ENCODE peak calls at places on chromosome 12, in five cellular contexts. H is tibial nerve, S is GM13977, D is GM10248, I is stomach. O is an unnamed sample.

GRCh38 chr12:26939192-26939832 is 1.0 kb downstream of the FGFR1OP2 start:
- DNase-seq in H (no peak), S (peak; percentile 19), D (peak; percentile 16), I (no peak), O (no peak)

GRCh38 chr12:66014818-66015217 is 115.7 kb downstream of the LLPH start:
- DNase-seq in H (no peak), S (no peak), D (no peak), I (no peak), O (no peak)

GRCh38 chr12:90940872-90941499 is 14.0 kb downstream of the CCER1 start:
- DNase-seq in H (no peak), S (peak; percentile 21), D (peak; percentile 10), I (no peak), O (no peak)

GRCh38 chr12:75812341-75813018 is 219.1 kb downstream of the PHLDA1 start:
- DNase-seq in H (no peak), S (no peak), D (no peak), I (no peak), O (no peak)

GRCh38 chr12:31514912-31515311 is 76.0 kb downstream of the DENND5B start:
- DNase-seq in H (no peak), S (no peak), D (no peak), I (no peak), O (no peak)

GRCh38 chr12:51368640-51369517 is 22.3 kb downstream of the GALNT6 start:
- DNase-seq in H (no peak), S (peak; percentile 97), D (peak; percentile 97), I (peak; percentile 60), O (no peak)

GRCh38 chr12:93836616-93837260 is 159.6 kb downstream of the CRADD start:
- DNase-seq in H (no peak), S (no peak), D (no peak), I (no peak), O (no peak)

GRCh38 chr12:62265511-62265910 is 5.3 kb downstream of the USP15 start:
- DNase-seq in H (no peak), S (no peak), D (no peak), I (no peak), O (no peak)

GRCh38 chr12:56487448-56488040 is 417 bp downstream of the GLS2 start:
- DNase-seq in H (no peak), S (peak; percentile 37), D (peak; percentile 36), I (peak; percentile 52), O (peak; percentile 89)

GRCh38 chr12:49535921-49536525 is 2.8 kb upstream of the KCNH3 start:
- DNase-seq in H (no peak), S (peak; percentile 18), D (no peak), I (peak; percentile 19), O (no peak)

GRCh38 chr12:123808167-123808566 is 46.1 kb downstream of the DNAH10 start:
- DNase-seq in H (no peak), S (no peak), D (no peak), I (no peak), O (no peak)

GRCh38 chr12:56520025-56520810 is 1.4 kb upstream of the RBMS2 start:
- DNase-seq in H (no peak), S (no peak), D (no peak), I (no peak), O (no peak)

GRCh38 chr12:66077542-66077941 is 53.0 kb downstream of the LLPH start:
- DNase-seq in H (no peak), S (no peak), D (no peak), I (no peak), O (no peak)

GRCh38 chr12:15496738-15497137 is 174.4 kb downstream of the PTPRO start:
- DNase-seq in H (no peak), S (no peak), D (no peak), I (no peak), O (no peak)

GRCh38 chr12:112226768-112227167 is 101.4 kb downstream of the TRAFD1 start:
- DNase-seq in H (no peak), S (no peak), D (no peak), I (no peak), O (no peak)

GRCh38 chr12:114697741-114698565 is 14.0 kb upstream of the TBX3 start:
- DNase-seq in H (no peak), S (no peak), D (no peak), I (no peak), O (no peak)

GRCh38 chr12:49633703-49634311 is 10.4 kb downstream of the PRPF40B start:
- DNase-seq in H (no peak), S (no peak), D (no peak), I (no peak), O (no peak)

GRCh38 chr12:8950702-8951478 is 1.4 kb upstream of the M6PR start:
- DNase-seq in H (no peak), S (peak; percentile 23), D (no peak), I (no peak), O (no peak)

GRCh38 chr12:26062566-26062965 is 62.3 kb downstream of the BHLHE41 start:
- DNase-seq in H (no peak), S (no peak), D (no peak), I (no peak), O (no peak)

GRCh38 chr12:41917827-41918445 is 226.7 kb downstream of the GXYLT1 start:
- DNase-seq in H (no peak), S (no peak), D (no peak), I (no peak), O (no peak)

GRCh38 chr12:4705824-4706223 is 14.4 kb upstream of the GALNT8 start:
- DNase-seq in H (no peak), S (no peak), D (no peak), I (no peak), O (no peak)

GRCh38 chr12:128944956-128945355 is 91.7 kb downstream of the GLT1D1 start:
- DNase-seq in H (no peak), S (no peak), D (no peak), I (no peak), O (no peak)

GRCh38 chr12:2311001-2311778 is 258.4 kb downstream of the CACNA1C start:
- DNase-seq in H (no peak), S (no peak), D (no peak), I (no peak), O (no peak)

GRCh38 chr12:121933522-121934317 is 15.3 kb downstream of the CFAP251 start:
- DNase-seq in H (no peak), S (no peak), D (no peak), I (no peak), O (no peak)

GRCh38 chr12:130026608-130027176 is 122.9 kb upstream of the TMEM132D start:
- DNase-seq in H (peak; percentile 11), S (peak; percentile 62), D (no peak), I (peak; percentile 35), O (no peak)

GRCh38 chr12:46403732-46404097 is 31.1 kb upstream of the SLC38A2 start:
- DNase-seq in H (no peak), S (no peak), D (no peak), I (no peak), O (no peak)

GRCh38 chr12:76451528-76451927 is 103.3 kb upstream of the BBS10 start:
- DNase-seq in H (no peak), S (no peak), D (no peak), I (no peak), O (no peak)

GRCh38 chr12:10891937-10892336 is 7.9 kb upstream of the PRH1 start:
- DNase-seq in H (no peak), S (no peak), D (no peak), I (no peak), O (no peak)

GRCh38 chr12:77847060-77847541 is 16.4 kb downstream of the NAV3 start:
- DNase-seq in H (no peak), S (peak; percentile 50), D (peak; percentile 57), I (no peak), O (no peak)

GRCh38 chr12:103645202-103645601 is 58.1 kb downstream of the STAB2 start:
- DNase-seq in H (no peak), S (no peak), D (no peak), I (no peak), O (no peak)

GRCh38 chr12:28857327-28857726 is 291.8 kb upstream of the FAR2 start:
- DNase-seq in H (no peak), S (no peak), D (no peak), I (no peak), O (no peak)

GRCh38 chr12:30694971-30695326 is 720 bp downstream of the IPO8 start:
- DNase-seq in H (peak; percentile 23), S (peak; percentile 27), D (peak; percentile 20), I (peak; percentile 40), O (no peak)

GRCh38 chr12:113236539-113237354 is 15.5 kb downstream of the TPCN1 start:
- DNase-seq in H (no peak), S (no peak), D (no peak), I (peak; percentile 10), O (peak; percentile 59)

DNA sequence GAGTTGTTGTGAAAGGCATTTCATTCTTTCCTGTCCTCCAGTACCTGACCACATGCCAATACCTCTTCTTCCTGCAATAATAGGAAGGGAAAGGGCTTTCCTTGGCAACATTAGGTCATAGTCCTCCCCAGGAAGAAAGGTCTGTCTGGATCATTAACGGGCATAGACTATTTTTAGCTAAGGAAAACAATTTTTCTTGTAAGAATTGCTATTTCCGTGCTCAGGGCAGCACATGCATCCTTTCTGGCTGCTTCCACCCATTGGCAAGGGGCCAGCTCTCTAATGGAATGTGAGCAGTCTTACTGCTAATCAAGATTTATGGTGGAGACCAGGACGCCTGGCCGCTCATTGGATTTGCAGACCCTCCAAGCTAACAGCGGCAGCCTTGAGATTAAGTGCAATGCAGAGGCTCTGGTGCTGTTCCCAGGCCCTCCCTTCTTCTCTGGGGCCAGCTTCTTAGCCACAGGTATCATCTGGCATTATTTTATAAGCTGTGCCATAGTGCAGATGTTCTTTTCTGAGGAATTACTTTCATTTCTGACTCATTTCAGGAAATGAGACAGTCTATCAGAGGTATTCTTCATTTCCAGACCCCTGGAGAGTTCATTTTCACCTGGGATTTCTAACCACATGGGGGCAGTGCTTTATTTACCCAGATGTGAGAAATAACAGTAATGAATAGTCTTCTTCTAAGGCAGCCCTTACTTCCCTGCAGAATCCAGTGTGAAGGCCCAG is 52.9 kb downstream of the ANO6 start:
- DNase-seq in H (peak; percentile 67), S (peak; percentile 20), D (peak; percentile 20), I (peak; percentile 76), O (peak; percentile 92)
- TF ChIP-seq CTCF in H (no peak), S (peak; percentile 31), D (peak; percentile 43), I (no peak), O (peak; percentile 81)

GRCh38 chr12:132469423-132469822 is 20.5 kb upstream of the FBRSL1 start:
- DNase-seq in H (no peak), S (no peak), D (no peak), I (no peak), O (no peak)
- TF ChIP-seq CTCF in H (no peak), S (no peak), D (no peak), I (no peak), O (no peak)

DNA sequence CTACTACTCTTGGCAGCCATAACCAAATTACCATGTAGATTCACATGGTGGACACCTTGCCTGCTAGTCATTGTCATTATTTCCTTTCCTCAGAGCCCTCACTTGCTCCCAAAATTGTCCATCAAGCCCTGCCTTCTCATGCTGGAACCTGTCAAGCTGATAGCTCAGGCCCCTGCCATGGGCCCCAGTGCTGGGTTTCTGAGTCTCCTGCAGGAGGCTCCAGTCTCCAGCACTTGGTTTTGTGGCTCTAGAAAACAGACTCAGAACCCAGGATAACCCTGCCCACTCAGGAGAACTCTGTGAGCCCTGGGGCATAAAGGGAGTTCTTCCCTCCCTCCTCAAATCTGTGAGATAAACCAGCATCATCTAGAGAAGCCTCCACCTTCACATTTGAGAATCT is 10.8 kb downstream of the KRT71 start:
- DNase-seq in H (no peak), S (no peak), D (no peak), I (no peak), O (no peak)
- TF ChIP-seq CTCF in H (no peak), S (no peak), D (no peak), I (no peak), O (no peak)

GRCh38 chr12:92717202-92717601 is 14.4 kb downstream of the PLEKHG7 start:
- DNase-seq in H (peak; percentile 30), S (no peak), D (no peak), I (no peak), O (no peak)
- TF ChIP-seq CTCF in H (no peak), S (peak; percentile 47), D (peak; percentile 7), I (no peak), O (peak; percentile 58)

GRCh38 chr12:64256166-64256800 is 34.2 kb upstream of the KICS2 start:
- DNase-seq in H (peak; percentile 68), S (peak; percentile 33), D (peak; percentile 33), I (no peak), O (no peak)
- TF ChIP-seq CTCF in H (peak; percentile 54), S (peak; percentile 50), D (peak; percentile 48), I (no peak), O (peak; percentile 93)

O was measured in chondrocyte.